ENCODE peak calls at places on chromosomes 6 and 20, in four cellular contexts. R is HL-60, C is DND-41, M is AG04450. B is an unnamed sample.
A peak's percentile ranks its signal among the peaks of the same experiment; 100 is the strongest.

GRCh38 chr20:53767206-53767924 is 173.7 kb upstream of the ZNF217 start:
- DNase-seq in R (no peak), C (no peak), M (no peak), B (peak; percentile 45)

GRCh38 chr6:100622907-100623692 is 158.4 kb upstream of the SIM1 start:
- DNase-seq in R (peak; percentile 20), C (no peak), M (peak; percentile 15), B (no peak)

GRCh38 chr20:11195899-11196558 is 522.2 kb upstream of the JAG1 start:
- DNase-seq in R (no peak), C (no peak), M (no peak), B (no peak)

GRCh38 chr6:86715676-86716075 is 221.7 kb upstream of the HTR1E start:
- DNase-seq in R (no peak), C (no peak), M (no peak), B (peak; percentile 66)

GRCh38 chr6:145815351-145815772 is 767 bp upstream of the FBXO30 start:
- DNase-seq in R (no peak), C (peak; percentile 24), M (no peak), B (peak; percentile 73)

GRCh38 chr6:127342296-127342945 is 988 bp downstream of the ECHDC1 start:
- DNase-seq in R (no peak), C (no peak), M (no peak), B (peak; percentile 88)

GRCh38 chr20:32893878-32894483 is 35.3 kb downstream of the EFCAB8 start:
- DNase-seq in R (peak; percentile 5), C (no peak), M (no peak), B (peak; percentile 68)

GRCh38 chr6:150282806-150283205 is 86.0 kb upstream of the IYD start:
- DNase-seq in R (no peak), C (no peak), M (no peak), B (no peak)

GRCh38 chr20:36118372-36118771 is 36.2 kb upstream of the EPB41L1 start:
- DNase-seq in R (no peak), C (no peak), M (no peak), B (no peak)

GRCh38 chr6:82032444-82032843 is 215.1 kb downstream of the IBTK start:
- DNase-seq in R (no peak), C (no peak), M (no peak), B (no peak)

GRCh38 chr6:37517411-37517812 is 17.7 kb upstream of the CCDC167 start:
- DNase-seq in R (peak; percentile 64), C (peak; percentile 80), M (no peak), B (no peak)

GRCh38 chr6:27241443-27241842 is 6.1 kb upstream of the PRSS16 start:
- DNase-seq in R (no peak), C (no peak), M (no peak), B (no peak)

GRCh38 chr6:38774933-38775707 is 60.0 kb downstream of the DNAH8 start:
- DNase-seq in R (no peak), C (no peak), M (no peak), B (no peak)

GRCh38 chr6:131532476-131533108 is 40.4 kb upstream of the ARG1 start:
- DNase-seq in R (no peak), C (no peak), M (no peak), B (no peak)

GRCh38 chr6:152206072-152206818 is 398.8 kb downstream of the ESR1 start:
- DNase-seq in R (no peak), C (peak; percentile 12), M (no peak), B (peak; percentile 74)

GRCh38 chr20:18224968-18225568 is 63.3 kb upstream of the ZNF133 start:
- DNase-seq in R (no peak), C (no peak), M (peak; percentile 0), B (peak; percentile 54)

GRCh38 chr6:54771968-54772367 is 74.6 kb upstream of the FAM83B start:
- DNase-seq in R (no peak), C (no peak), M (no peak), B (no peak)

GRCh38 chr6:130848945-130849344 is 21.7 kb downstream of the SMLR1 start:
- DNase-seq in R (no peak), C (peak; percentile 43), M (no peak), B (peak; percentile 43)

GRCh38 chr20:54257090-54257816 is 49.4 kb downstream of the PFDN4 start:
- DNase-seq in R (no peak), C (no peak), M (peak; percentile 89), B (peak; percentile 83)

GRCh38 chr6:151239603-151240035 is at the start of gene AKAP12:
- DNase-seq in R (no peak), C (no peak), M (peak; percentile 23), B (peak; percentile 88)

GRCh38 chr20:1415667-1416468 is 23.0 kb upstream of the FKBP1A start:
- DNase-seq in R (no peak), C (no peak), M (peak; percentile 64), B (peak; percentile 93)

GRCh38 chr6:167150815-167151557 is 6.8 kb downstream of the GPR31 start:
- DNase-seq in R (no peak), C (no peak), M (no peak), B (peak; percentile 90)

GRCh38 chr6:44431118-44431725 is 43.7 kb downstream of the CDC5L start:
- DNase-seq in R (peak; percentile 8), C (peak; percentile 56), M (peak; percentile 43), B (peak; percentile 67)

GRCh38 chr20:42483694-42484303 is 705.9 kb downstream of the PTPRT start:
- DNase-seq in R (no peak), C (peak; percentile 47), M (no peak), B (peak; percentile 86)

GRCh38 chr20:14711681-14712080 is 374.3 kb upstream of the FLRT3 start:
- DNase-seq in R (no peak), C (no peak), M (no peak), B (peak; percentile 66)

GRCh38 chr6:21527731-21528130 is 65.8 kb upstream of the SOX4 start:
- DNase-seq in R (no peak), C (no peak), M (no peak), B (no peak)

GRCh38 chr6:35543459-35544193 is 30.9 kb upstream of the TULP1 start:
- DNase-seq in R (no peak), C (no peak), M (no peak), B (peak; percentile 78)

GRCh38 chr6:168219167-168219566 is 100.4 kb downstream of the DACT2 start:
- DNase-seq in R (no peak), C (no peak), M (no peak), B (no peak)

GRCh38 chr20:595330-596308 is 14.5 kb downstream of the TCF15 start:
- DNase-seq in R (no peak), C (no peak), M (no peak), B (no peak)

GRCh38 chr6:121733216-121733615 is 297.8 kb downstream of the GJA1 start:
- DNase-seq in R (no peak), C (no peak), M (no peak), B (no peak)

GRCh38 chr6:105507811-105508210 is 104.9 kb upstream of the PREP start:
- DNase-seq in R (no peak), C (no peak), M (no peak), B (no peak)

GRCh38 chr6:7904654-7905319 is 5.8 kb downstream of the TXNDC5 start:
- DNase-seq in R (no peak), C (no peak), M (no peak), B (no peak)

GRCh38 chr6:7906741-7907140 is 3.8 kb downstream of the TXNDC5 start:
- DNase-seq in R (no peak), C (no peak), M (no peak), B (no peak)

GRCh38 chr6:7905416-7905815 is 5.2 kb downstream of the TXNDC5 start:
- DNase-seq in R (no peak), C (no peak), M (no peak), B (no peak)

GRCh38 chr6:7909323-7910276 is 988 bp downstream of the TXNDC5 start:
- DNase-seq in R (no peak), C (peak; percentile 54), M (no peak), B (peak; percentile 71)

GRCh38 chr6:7907159-7907558 is 3.4 kb downstream of the TXNDC5 start:
- DNase-seq in R (no peak), C (no peak), M (no peak), B (no peak)
- H3K27ac ChIP-seq in R (no peak overlapping the region), C (no peak overlapping the region), M (no peak overlapping the region), B (no peak overlapping the region)

DNA sequence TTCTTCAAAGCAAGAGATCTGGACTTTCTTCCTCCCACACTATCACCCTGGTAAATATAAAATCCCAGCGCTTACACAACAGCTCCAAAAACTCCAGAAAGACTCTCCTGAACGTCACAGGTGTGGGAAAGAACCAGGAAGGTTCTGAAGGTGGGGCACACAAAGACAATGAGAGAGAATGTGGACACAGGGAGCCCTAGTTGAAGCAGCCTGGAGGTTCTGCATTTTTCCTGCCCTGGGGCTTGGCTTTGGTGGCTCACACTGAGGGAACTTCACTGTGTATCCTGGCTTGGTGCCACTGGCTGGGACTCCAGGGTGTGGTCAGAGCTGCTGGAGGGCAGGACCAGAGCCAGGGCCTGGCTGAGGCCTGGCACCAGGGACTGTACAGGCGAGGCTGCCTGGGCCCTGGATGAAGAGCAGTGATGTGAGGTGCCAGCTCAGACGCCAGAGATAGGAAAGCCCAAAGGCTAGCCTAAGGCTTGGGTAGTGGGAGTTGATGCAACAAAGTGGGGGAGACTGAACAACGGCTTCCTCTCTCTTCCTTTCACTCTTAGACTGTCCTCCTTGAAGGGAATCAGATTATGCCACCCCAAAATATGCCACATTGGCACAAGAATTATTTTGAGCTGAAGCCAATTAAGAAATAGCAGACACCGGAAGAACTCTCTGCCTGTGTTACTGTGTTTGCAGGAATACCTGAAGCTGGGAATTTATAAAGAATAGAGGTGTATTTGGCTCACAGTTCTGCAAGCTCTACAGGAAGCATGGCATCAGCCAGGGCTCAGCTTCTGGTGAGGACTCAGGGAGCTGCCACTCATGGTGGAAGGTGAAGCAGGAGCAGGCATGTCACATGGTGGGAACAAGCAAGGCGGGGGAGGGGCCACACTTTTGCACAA is 46.4 kb downstream of the PCNA start:
- DNase-seq in R (peak; percentile 61), C (peak; percentile 25), M (no peak), B (peak; percentile 40)
- H3K27ac ChIP-seq in R (peak overlapping the region; percentile 69), C (no peak overlapping the region), M (no peak overlapping the region), B (no peak overlapping the region)

GRCh38 chr6:136510782-136511181 is 39.4 kb downstream of the MAP7 start:
- DNase-seq in R (no peak), C (no peak), M (no peak), B (no peak)
- H3K27ac ChIP-seq in R (no peak overlapping the region), C (no peak overlapping the region), M (no peak overlapping the region), B (no peak overlapping the region)

DNA sequence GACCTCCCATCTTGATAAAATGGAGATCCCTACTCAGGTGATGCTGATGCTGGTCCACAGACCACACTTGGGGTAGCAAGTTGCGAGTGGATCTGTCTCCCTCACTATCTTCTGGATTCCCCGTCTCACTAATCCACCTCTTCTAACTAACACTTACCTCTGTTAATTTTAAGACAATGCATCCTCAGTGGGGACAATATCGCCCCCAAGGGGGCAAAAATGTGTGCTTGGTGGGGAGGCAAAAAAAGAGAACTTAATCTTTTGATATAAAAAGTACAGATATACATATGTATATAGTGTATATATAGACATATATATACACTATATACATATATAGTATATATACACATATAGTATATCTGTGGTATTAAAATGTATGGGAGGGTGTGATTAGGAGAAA is 4.3 kb downstream of the LRFN2 start:
- DNase-seq in R (no peak), C (peak; percentile 40), M (no peak), B (peak; percentile 20)
- H3K27ac ChIP-seq in R (no peak overlapping the region), C (no peak overlapping the region), M (no peak overlapping the region), B (no peak overlapping the region)

GRCh38 chr6:116190550-116190949 is 63.3 kb downstream of the TSPYL4 start:
- DNase-seq in R (no peak), C (no peak), M (peak; percentile 70), B (no peak)
- H3K27ac ChIP-seq in R (no peak overlapping the region), C (no peak overlapping the region), M (no peak overlapping the region), B (no peak overlapping the region)

DNA sequence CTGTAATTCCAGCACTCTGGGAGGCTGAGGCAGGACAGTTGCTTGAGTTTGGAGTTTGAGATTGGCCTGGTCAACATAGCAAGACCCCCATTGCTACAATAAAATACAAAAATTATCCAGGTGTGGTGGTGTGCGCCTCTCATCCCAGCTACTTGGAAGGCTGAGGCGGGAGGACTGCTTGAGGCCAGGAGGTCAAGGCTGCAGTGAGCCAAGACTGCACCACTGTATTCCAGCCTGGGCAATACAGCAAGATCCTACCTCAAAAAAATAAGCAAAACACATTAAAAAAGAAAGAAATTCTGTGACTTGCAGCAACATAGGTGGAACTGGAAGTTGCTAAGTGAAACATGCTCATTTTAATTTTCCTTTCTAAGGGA is 106.0 kb upstream of the NFATC2 start:
- DNase-seq in R (no peak), C (no peak), M (no peak), B (no peak)
- H3K27ac ChIP-seq in R (no peak overlapping the region), C (no peak overlapping the region), M (no peak overlapping the region), B (no peak overlapping the region)